ENCODE peak calls at places on chromosomes 12 and 14, in ten cellular contexts. V, L, G, N, K, T, Q, X, Z and M are unnamed samples.

GRCh38 chr12:16939871-16940306 is 333.9 kb upstream of the LMO3 start:
- DNase-seq in T (no peak), X (peak), Q (peak), L (peak), N (no peak), Z (peak), G (no peak), K (no peak), V (peak), M (no peak)

GRCh38 chr12:1920971-1921370 is 2.5 kb upstream of the CACNA2D4 start:
- DNase-seq in Z (no peak), G (peak), N (no peak), K (no peak), X (no peak), T (no peak), V (peak), Q (no peak), L (no peak), M (no peak)

GRCh38 chr14:70181276-70181675 is 7.5 kb downstream of the SLC8A3 start:
- DNase-seq in G (no peak), V (no peak), L (no peak), T (no peak), Q (no peak), Z (no peak), X (no peak), N (no peak), K (no peak), M (no peak)

GRCh38 chr14:65961004-65961403 is 525.2 kb upstream of the CCDC196 start:
- DNase-seq in X (peak), T (peak), L (peak), V (peak), G (no peak), N (peak), K (no peak), Z (peak), Q (no peak), M (no peak)

GRCh38 chr14:59482471-59483331 is 1.5 kb downstream of the L3HYPDH start:
- DNase-seq in L (peak), T (no peak), G (no peak), K (no peak), Q (peak), V (no peak), X (peak), Z (peak), N (no peak), M (peak)

GRCh38 chr12:48542300-48542928 is 17.0 kb downstream of the OR8S1 start:
- DNase-seq in K (no peak), Z (peak), L (peak), G (no peak), V (peak), T (no peak), Q (no peak), X (peak), N (peak), M (no peak)

GRCh38 chr12:12804011-12804410 is 9.1 kb upstream of the DDX47 start:
- DNase-seq in L (no peak), Z (peak), X (no peak), G (no peak), V (no peak), Q (peak), T (no peak), N (no peak), K (no peak), M (no peak)

GRCh38 chr12:113422030-113422900 is at the start of gene SDSL:
- DNase-seq in Q (peak), V (peak), X (peak), G (no peak), K (no peak), Z (peak), T (peak), L (peak), N (no peak), M (peak)

GRCh38 chr12:15837141-15837781 is 44.9 kb upstream of the STRAP start:
- DNase-seq in K (no peak), N (no peak), L (no peak), V (no peak), Z (peak), Q (no peak), G (no peak), X (no peak), T (no peak), M (no peak)

GRCh38 chr14:104729835-104730181 is 5.8 kb downstream of the ADSS1 start:
- DNase-seq in Z (no peak), K (no peak), N (no peak), V (no peak), L (no peak), X (no peak), Q (no peak), T (no peak), G (no peak), M (no peak)

GRCh38 chr12:69694123-69694522 is 5.0 kb downstream of the BEST3 start:
- DNase-seq in G (no peak), T (no peak), V (no peak), L (no peak), Z (no peak), K (no peak), Q (no peak), N (no peak), X (no peak), M (no peak)

GRCh38 chr14:66596241-66596985 is 88.5 kb downstream of the GPHN start:
- DNase-seq in X (no peak), T (no peak), V (no peak), L (no peak), K (no peak), G (no peak), Z (no peak), Q (no peak), N (no peak), M (no peak)

GRCh38 chr12:93020225-93020997 is 91.3 kb upstream of the EEA1 start:
- DNase-seq in T (no peak), L (no peak), N (no peak), Q (no peak), X (peak), V (no peak), K (no peak), Z (no peak), G (no peak), M (no peak)

GRCh38 chr12:109934026-109934425 is 34.0 kb downstream of the TCHP start:
- DNase-seq in N (no peak), V (no peak), X (peak), T (no peak), G (no peak), Q (no peak), L (no peak), Z (no peak), K (no peak), M (no peak)